ENCODE peak calls at places on chromosome 4, in six cellular contexts. V is psoas muscle, M is GM06990, O is WTC11, Z is T follicular helper cell, N is NCI-H146. I is an unnamed sample.

GRCh38 chr4:100362363-100362762 is 155.5 kb downstream of the EMCN start:
- DNase-seq in O (no peak), N (no peak), V (no peak), M (no peak), Z (no peak), I (no peak)

GRCh38 chr4:99529218-99529617 is 18.4 kb downstream of the C4orf17 start:
- DNase-seq in O (no peak), N (no peak), Z (no peak), M (no peak), V (no peak), I (no peak)

GRCh38 chr4:106277140-106277680 is 38.8 kb downstream of the TBCK start:
- DNase-seq in O (no peak), M (no peak), N (no peak), Z (no peak), V (no peak), I (no peak)

GRCh38 chr4:7915875-7916242 is 23.8 kb downstream of the AFAP1 start:
- DNase-seq in M (no peak), Z (no peak), O (no peak), N (no peak), V (no peak), I (no peak)

GRCh38 chr4:139809207-139810157 is 143.9 kb downstream of the MGST2 start:
- DNase-seq in O (no peak), N (peak; percentile 37), V (no peak), M (no peak), Z (no peak), I (no peak)

GRCh38 chr4:28686618-28687017 is 1826.0 kb downstream of the STIM2 start:
- DNase-seq in V (no peak), M (no peak), Z (no peak), N (peak; percentile 53), O (peak; percentile 71), I (peak; percentile 6)

GRCh38 chr4:98951710-98952109 is 22.8 kb upstream of the EIF4E start:
- DNase-seq in M (no peak), N (no peak), V (no peak), O (no peak), Z (no peak), I (no peak)

GRCh38 chr4:3441501-3442459 is at the start of gene HGFAC:
- DNase-seq in N (no peak), O (no peak), M (no peak), V (no peak), Z (no peak), I (no peak)

GRCh38 chr4:150867148-150867547 is 147.9 kb downstream of the LRBA start:
- DNase-seq in M (peak; percentile 19), V (no peak), O (no peak), N (peak; percentile 66), Z (peak; percentile 4), I (peak; percentile 45)

GRCh38 chr4:141391293-141391692 is 170.6 kb downstream of the ZNF330 start:
- DNase-seq in N (no peak), Z (no peak), M (no peak), V (no peak), O (no peak), I (no peak)

GRCh38 chr4:96833831-96834230 is 993.9 kb downstream of the PDHA2 start:
- DNase-seq in V (no peak), N (no peak), O (no peak), M (no peak), Z (no peak), I (no peak)

GRCh38 chr4:147362868-147363440 is 117.9 kb upstream of the EDNRA start:
- DNase-seq in O (no peak), N (no peak), M (no peak), V (peak; percentile 59), Z (no peak), I (no peak)

GRCh38 chr4:76311896-76312331 is 5.4 kb downstream of the STBD1 start:
- DNase-seq in O (no peak), V (no peak), Z (no peak), N (no peak), M (no peak), I (no peak)

GRCh38 chr4:153112071-153112460 is 92.2 kb upstream of the TRIM2 start:
- DNase-seq in M (no peak), N (peak; percentile 50), V (no peak), Z (no peak), O (no peak), I (peak; percentile 13)

GRCh38 chr4:38078590-38079381 is 118.6 kb downstream of the PTTG2 start:
- DNase-seq in O (no peak), V (no peak), Z (no peak), M (no peak), N (no peak), I (no peak)

GRCh38 chr4:2416564-2417195 is 1.8 kb downstream of the ZFYVE28 start:
- DNase-seq in M (peak; percentile 31), N (no peak), V (peak; percentile 35), Z (no peak), O (peak; percentile 73), I (no peak)

GRCh38 chr4:150242820-150243458 is 164.7 kb downstream of the DCLK2 start:
- DNase-seq in M (no peak), N (peak; percentile 27), V (no peak), Z (no peak), O (peak; percentile 61), I (no peak)

GRCh38 chr4:2832981-2833670 is 10.5 kb upstream of the ADD1 start:
- DNase-seq in O (no peak), Z (no peak), M (no peak), N (no peak), V (no peak), I (no peak)

GRCh38 chr4:60019180-60019579 is 1180.9 kb upstream of the ADGRL3 start:
- DNase-seq in O (no peak), V (no peak), Z (no peak), N (no peak), M (no peak), I (no peak)

GRCh38 chr4:54215379-54216072 is 13.6 kb upstream of the PDGFRA start:
- DNase-seq in Z (no peak), V (no peak), O (no peak), N (peak; percentile 63), M (no peak), I (peak; percentile 75)